ENCODE peak calls at places on chromosomes 2 and 18, in eight cellular contexts. Q is IMR-90, E is HCT116, O is gastrocnemius medialis, H is suprapubic skin, G is adrenal gland, S is heart left ventricle, V is esophagus squamous epithelium. L is an unnamed sample.
A peak's percentile ranks its signal among the peaks of the same experiment; 100 is the strongest.

GRCh38 chr2:68302281-68302680 is 17.5 kb downstream of the CNRIP1 start:
- DNase-seq in Q (peak; percentile 39), E (no peak), O (no peak), H (no peak), G (no peak), S (no peak), V (no peak), L (no peak)

GRCh38 chr2:176088048-176088936 is 4.2 kb upstream of the HOXD13 start:
- DNase-seq in Q (peak; percentile 23), E (peak; percentile 22), O (peak; percentile 34), H (no peak), G (peak; percentile 52), S (peak; percentile 43), V (no peak), L (no peak)

GRCh38 chr2:239765911-239766310 is 259.2 kb downstream of the NDUFA10 start:
- DNase-seq in Q (no peak), E (no peak), O (no peak), H (peak; percentile 32), G (no peak), S (no peak), V (no peak), L (peak; percentile 36)

GRCh38 chr18:46418657-46419260 is 238.3 kb downstream of the LOXHD1 start:
- DNase-seq in Q (no peak), E (no peak), O (peak; percentile 94), H (no peak), G (no peak), S (peak; percentile 78), V (no peak), L (no peak)

GRCh38 chr2:29047083-29047840 is 27.1 kb downstream of the PCARE start:
- DNase-seq in Q (no peak), E (no peak), O (no peak), H (no peak), G (no peak), S (no peak), V (no peak), L (no peak)

GRCh38 chr2:42450136-42450535 is 43.6 kb downstream of the KCNG3 start:
- DNase-seq in Q (no peak), E (no peak), O (no peak), H (no peak), G (no peak), S (no peak), V (no peak), L (no peak)

GRCh38 chr2:68720665-68721064 is 13.9 kb upstream of the ARHGAP25 start:
- DNase-seq in Q (no peak), E (no peak), O (no peak), H (no peak), G (no peak), S (no peak), V (no peak), L (no peak)

GRCh38 chr2:237687666-237688065 is 60.3 kb downstream of the LRRFIP1 start:
- DNase-seq in Q (peak; percentile 99), E (no peak), O (peak; percentile 93), H (peak; percentile 97), G (no peak), S (peak; percentile 83), V (peak; percentile 56), L (no peak)

GRCh38 chr2:227576812-227577211 is 21.9 kb upstream of the SCYGR2 start:
- DNase-seq in Q (no peak), E (no peak), O (no peak), H (no peak), G (no peak), S (no peak), V (no peak), L (no peak)

DNA sequence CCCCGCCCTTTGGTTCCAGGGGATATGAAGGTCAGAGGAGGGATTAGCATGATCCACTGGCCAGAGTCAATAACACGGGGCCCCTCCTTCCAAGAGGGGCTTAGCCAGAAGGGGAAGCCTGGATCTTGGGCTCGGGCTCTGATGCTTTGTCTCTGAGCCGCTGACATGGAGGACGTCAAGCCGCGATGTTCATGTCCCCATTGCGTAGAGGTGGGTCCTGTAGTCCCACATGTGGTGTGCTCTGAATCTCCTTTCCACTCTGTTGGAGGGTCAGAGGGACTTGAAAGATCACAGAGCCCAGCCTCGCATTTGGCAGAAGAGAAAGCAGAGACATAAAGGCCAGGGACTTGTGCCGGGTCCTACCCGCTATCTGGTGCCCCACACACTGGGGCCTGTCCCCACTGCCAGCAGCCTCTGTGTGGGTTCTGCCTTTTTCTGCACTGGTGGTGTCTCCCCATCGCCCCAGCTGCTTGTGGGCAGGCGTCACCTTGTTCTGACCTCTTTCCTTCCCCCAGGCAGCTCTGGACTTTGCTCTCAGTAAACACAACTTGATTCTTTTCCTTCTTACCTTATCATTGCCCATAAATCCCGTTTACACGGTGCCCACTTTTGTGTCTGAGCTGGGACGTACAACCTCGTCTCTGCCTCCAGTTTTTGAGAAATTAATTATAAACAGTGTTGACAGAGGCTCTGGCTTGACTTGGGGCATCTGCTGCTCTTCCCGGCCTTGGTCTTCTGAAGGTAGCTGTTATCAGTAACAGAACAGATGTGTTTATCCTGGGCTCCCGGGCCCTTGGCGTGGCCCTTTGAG is 48.8 kb downstream of the SH3BP4 start:
- DNase-seq in Q (no peak), E (no peak), O (no peak), H (no peak), G (no peak), S (no peak), V (no peak), L (no peak)
- H3K4me3 ChIP-seq in Q (no peak overlapping the region), E (no peak overlapping the region), O (no peak overlapping the region), H (no peak overlapping the region), G (no peak overlapping the region), S (no peak overlapping the region), V (no peak overlapping the region), L (no peak overlapping the region)

GRCh38 chr2:69889302-69889701 is 4.5 kb upstream of the SNRNP27 start:
- DNase-seq in Q (no peak), E (no peak), O (no peak), H (no peak), G (no peak), S (no peak), V (no peak), L (no peak)

GRCh38 chr2:69888451-69888850 is 5.3 kb upstream of the SNRNP27 start:
- DNase-seq in Q (no peak), E (no peak), O (no peak), H (no peak), G (no peak), S (no peak), V (no peak), L (no peak)

GRCh38 chr2:69890881-69891280 is 2.9 kb upstream of the SNRNP27 start:
- DNase-seq in Q (no peak), E (no peak), O (no peak), H (no peak), G (no peak), S (no peak), V (no peak), L (no peak)

GRCh38 chr2:69893684-69894481 is at the start of gene SNRNP27:
- DNase-seq in Q (peak; percentile 83), E (peak; percentile 67), O (peak; percentile 71), H (peak; percentile 87), G (peak; percentile 75), S (peak; percentile 80), V (no peak), L (peak; percentile 63)
- TF ChIP-seq POLR2A in Q (peak; percentile 40), E (no peak), O (no peak), H (no peak), G (peak; percentile 40), S (no peak), V (no peak), L (peak; percentile 41)

GRCh38 chr18:62610509-62611394 is 87.9 kb downstream of the ZCCHC2 start:
- DNase-seq in Q (no peak), E (no peak), O (no peak), H (no peak), G (no peak), S (peak; percentile 53), V (no peak), L (no peak)
- H3K4me3 ChIP-seq in Q (no peak overlapping the region), E (no peak overlapping the region), O (peak overlapping the region; percentile 49), H (peak overlapping the region; percentile 2), G (no peak overlapping the region), S (no peak overlapping the region), V (no peak overlapping the region), L (peak overlapping the region; percentile 10)

DNA sequence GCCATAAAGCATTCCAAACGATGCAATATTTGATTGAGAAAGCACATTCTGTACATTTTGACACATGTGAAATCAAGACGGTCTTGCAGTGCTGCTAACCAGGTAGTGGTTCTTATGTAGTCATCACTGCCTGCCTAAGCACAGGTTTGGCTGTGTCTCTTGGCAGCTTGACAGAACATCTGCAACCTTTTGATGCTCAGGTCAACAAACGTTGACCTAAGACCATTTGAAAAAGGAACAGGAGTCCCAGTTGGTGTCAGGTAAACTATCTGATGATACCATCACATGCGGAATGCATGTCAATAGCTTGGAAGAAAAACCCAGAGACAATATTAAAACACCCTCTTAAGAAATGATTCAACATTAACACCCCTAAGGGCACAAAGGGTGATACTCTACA is 80.7 kb downstream of the L3MBTL4 start:
- DNase-seq in Q (no peak), E (no peak), O (no peak), H (no peak), G (no peak), S (no peak), V (no peak), L (no peak)
- TF ChIP-seq POLR2A in Q (no peak), E (no peak), O (no peak), H (no peak), G (no peak), S (no peak), V (no peak), L (no peak)

GRCh38 chr2:209577376-209578357 is 153.8 kb downstream of the MAP2 start:
- DNase-seq in Q (peak; percentile 6), E (peak; percentile 6), O (no peak), H (no peak), G (no peak), S (no peak), V (no peak), L (no peak)

GRCh38 chr2:209578394-209579006 is 154.7 kb downstream of the MAP2 start:
- DNase-seq in Q (no peak), E (no peak), O (no peak), H (no peak), G (no peak), S (no peak), V (no peak), L (no peak)

GRCh38 chr2:209574515-209574914 is 150.7 kb downstream of the MAP2 start:
- DNase-seq in Q (no peak), E (no peak), O (no peak), H (no peak), G (no peak), S (no peak), V (no peak), L (no peak)

GRCh38 chr2:209584915-209585314 is 161.1 kb downstream of the MAP2 start:
- DNase-seq in Q (no peak), E (no peak), O (no peak), H (no peak), G (no peak), S (no peak), V (no peak), L (no peak)

DNA sequence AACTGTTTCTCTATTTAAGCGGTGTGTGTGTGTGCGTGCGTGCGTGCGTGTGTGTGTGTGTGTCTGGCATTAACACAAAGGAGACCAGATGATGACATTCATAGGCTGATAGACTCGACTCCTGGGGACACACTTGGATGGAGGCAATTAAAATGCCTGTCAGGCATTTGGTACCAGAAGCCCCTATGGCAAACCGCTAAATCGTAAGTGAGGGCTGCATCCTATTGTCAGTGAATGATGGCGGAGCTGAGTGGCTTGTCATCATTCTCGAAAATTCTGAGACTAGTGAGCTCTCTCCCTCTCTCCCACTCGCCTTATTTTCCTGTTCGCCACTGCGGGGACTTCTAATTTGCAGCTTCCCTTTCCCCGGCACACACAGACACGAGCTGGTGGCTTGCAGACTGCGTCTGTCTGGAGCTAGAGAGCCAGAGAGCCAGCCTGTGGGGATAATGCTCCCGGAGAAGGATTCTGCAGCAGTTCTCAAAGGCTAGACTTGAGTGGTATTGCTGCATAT is 155.4 kb downstream of the MAP2 start:
- DNase-seq in Q (no peak), E (no peak), O (no peak), H (no peak), G (no peak), S (peak; percentile 10), V (no peak), L (no peak)
- H3K4me3 ChIP-seq in Q (peak overlapping the region; percentile 7), E (no peak overlapping the region), O (peak overlapping the region; percentile 53), H (peak overlapping the region; percentile 32), G (no peak overlapping the region), S (no peak overlapping the region), V (no peak overlapping the region), L (peak overlapping the region; percentile 14)